ENCODE peak calls at places on chromosomes 7 and 10, in four cellular contexts. I is body of pancreas; D is CD8-positive, alpha-beta memory T cell; B is left ventricle myocardium inferior. H is an unnamed sample.

GRCh38 chr7:155297517-155298287 is at the start of gene INSIG1:
- DNase-seq in I (peak; percentile 96), D (peak; percentile 82), B (peak; percentile 91), H (peak; percentile 95)

GRCh38 chr7:93931655-93932054 is 10.1 kb downstream of the GNG11 start:
- DNase-seq in I (no peak), D (no peak), B (no peak), H (no peak)

GRCh38 chr10:62491597-62491996 is 117.4 kb downstream of the ZNF365 start:
- DNase-seq in I (no peak), D (no peak), B (no peak), H (no peak)

GRCh38 chr10:15486404-15486803 is 115.3 kb upstream of the FAM171A1 start:
- DNase-seq in I (no peak), D (no peak), B (no peak), H (no peak)

GRCh38 chr7:107201795-107202450 is 33.1 kb downstream of the HBP1 start:
- DNase-seq in I (peak; percentile 87), D (no peak), B (peak; percentile 60), H (peak; percentile 34)

GRCh38 chr7:139602143-139602722 is 78.7 kb downstream of the CLEC2L start:
- DNase-seq in I (no peak), D (no peak), B (no peak), H (no peak)

GRCh38 chr10:88081457-88082054 is 218.1 kb downstream of the PTEN start:
- DNase-seq in I (no peak), D (no peak), B (no peak), H (no peak)

GRCh38 chr7:133923974-133924373 is 203.2 kb upstream of the LRGUK start:
- DNase-seq in I (no peak), D (no peak), B (no peak), H (no peak)

GRCh38 chr7:69684955-69685631 is 86.8 kb downstream of the AUTS2 start:
- DNase-seq in I (no peak), D (no peak), B (no peak), H (no peak)

GRCh38 chr10:11631291-11631690 is 19.8 kb upstream of the USP6NL start:
- DNase-seq in I (no peak), D (no peak), B (no peak), H (no peak)

GRCh38 chr10:107614939-107615665 is 450.6 kb upstream of the SORCS1 start:
- DNase-seq in I (no peak), D (no peak), B (no peak), H (no peak)

GRCh38 chr7:51234139-51234538 is 82.5 kb downstream of the COBL start:
- DNase-seq in I (no peak), D (no peak), B (peak; percentile 26), H (no peak)

GRCh38 chr7:23470290-23471089 is at the start of gene IGF2BP3:
- DNase-seq in I (no peak), D (no peak), B (no peak), H (no peak)

GRCh38 chr10:92478536-92478935 is 95.4 kb downstream of the IDE start:
- DNase-seq in I (no peak), D (no peak), B (no peak), H (no peak)

GRCh38 chr10:930415-931325 is 835 bp downstream of the LARP4B start:
- DNase-seq in I (peak; percentile 65), D (peak; percentile 21), B (peak; percentile 33), H (peak; percentile 63)

GRCh38 chr10:103772096-103772845 is 83.1 kb downstream of the SH3PXD2A start:
- DNase-seq in I (peak; percentile 69), D (peak; percentile 38), B (peak; percentile 90), H (no peak)

GRCh38 chr10:36840793-36841192 is 284.6 kb upstream of the ANKRD30A start:
- DNase-seq in I (no peak), D (no peak), B (no peak), H (no peak)

GRCh38 chr7:126700807-126701604 is 551.7 kb downstream of the GRM8 start:
- DNase-seq in I (no peak), D (peak; percentile 41), B (no peak), H (peak; percentile 47)

GRCh38 chr7:54811016-54811924 is 52.3 kb upstream of the SEC61G start:
- DNase-seq in I (no peak), D (no peak), B (no peak), H (no peak)

GRCh38 chr10:9111983-9112382 is 1057.5 kb downstream of the GATA3 start:
- DNase-seq in I (no peak), D (no peak), B (no peak), H (no peak)

GRCh38 chr7:116138202-116138801 is 72.0 kb upstream of the TES start:
- DNase-seq in I (no peak), D (no peak), B (no peak), H (no peak)

DNA sequence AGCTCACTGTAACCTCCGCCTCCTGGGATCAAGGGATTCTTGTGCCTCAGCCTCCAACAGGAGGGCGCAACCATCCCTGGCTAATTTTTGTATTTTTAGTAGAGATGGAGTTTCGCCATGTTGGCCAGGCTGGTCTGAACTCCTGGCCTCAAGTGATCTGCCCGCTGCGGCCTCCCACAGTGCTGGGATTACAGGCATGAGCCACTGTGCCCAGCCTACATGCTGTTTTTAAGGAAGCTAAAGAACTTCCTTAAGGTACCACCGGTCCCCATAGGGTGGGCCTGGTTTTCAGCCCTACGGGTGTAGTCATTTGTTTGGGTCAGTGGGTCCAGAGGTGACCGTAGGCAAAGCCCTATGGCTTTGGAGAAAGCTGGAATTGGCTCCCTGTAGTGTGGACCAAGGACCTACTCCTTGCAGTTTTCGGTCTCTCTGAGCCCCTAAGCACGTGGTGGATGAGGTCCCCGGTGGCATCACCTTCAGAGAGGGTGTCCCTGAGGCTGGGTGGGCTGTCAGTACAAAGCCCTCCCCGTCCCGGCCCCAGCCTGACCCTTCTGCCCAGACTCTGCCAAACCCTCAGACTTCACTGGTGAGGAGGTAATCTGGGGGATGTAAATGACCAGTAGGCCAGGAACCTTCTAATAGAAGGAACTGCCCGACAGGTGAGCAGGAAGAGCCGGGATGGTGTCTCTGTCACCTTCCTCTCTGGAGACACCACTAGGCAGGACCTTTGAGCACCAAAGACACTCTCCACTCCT is 30.5 kb downstream of the ANXA11 start:
- DNase-seq in I (no peak), D (no peak), B (no peak), H (no peak)
- H3K4me1 ChIP-seq in I (peaks cover 16% of the 10 kb centered on the region), D (peaks cover 34% of the 10 kb centered on the region), B (peaks cover 100% of the 10 kb centered on the region), H (no peaks in the 10 kb centered on the region)

GRCh38 chr7:25407932-25408480 is 179.7 kb upstream of the NPVF start:
- DNase-seq in I (no peak), D (no peak), B (no peak), H (no peak)
- H3K27ac ChIP-seq in I (no peak overlapping the region), D (no peak overlapping the region), B (no peak overlapping the region), H (no peak overlapping the region)

GRCh38 chr7:150801946-150802771 is 1.6 kb downstream of the TMEM176A start:
- DNase-seq in I (no peak), D (no peak), B (no peak), H (peak; percentile 55)
- H3K4me3 ChIP-seq in I (no peak overlapping the region), D (no peak overlapping the region), B (peak overlapping the region; percentile 70), H (peak overlapping the region; percentile 92)

GRCh38 chr10:69352569-69353264 is 64.0 kb downstream of the TACR2 start:
- DNase-seq in I (no peak), D (no peak), B (no peak), H (no peak)
- H3K4me1 ChIP-seq in I (no peaks in the 10 kb centered on the region), D (peaks cover 49% of the 10 kb centered on the region), B (peaks cover 19% of the 10 kb centered on the region), H (no peaks in the 10 kb centered on the region)